ENCODE peak calls at places on chromosomes 7 and 10, in ten cellular contexts. H is heart right ventricle, Q is SK-N-SH, T is small intestine, L is MM.1S, U is GM23338, O is adipocyte, I is transverse colon, X is aorta, W is pancreas. P is an unnamed sample. For H3K4me1 and H3K36me3, the result is how much of the 10 kb centered on the place peaks cover.

GRCh38 chr10:53005612-53006325 is 233.2 kb upstream of the MBL2 start:
- DNase-seq in H (no peak), Q (no peak), T (no peak), L (no peak), U (no peak), O (no peak), I (no peak), X (no peak), W (no peak), P (no peak)

GRCh38 chr10:133237241-133238065 is at the start of gene VENTX:
- DNase-seq in H (no peak), Q (no peak), T (no peak), L (no peak), U (peak), O (peak), I (no peak), X (no peak), W (no peak), P (no peak)

GRCh38 chr7:140618291-140618690 is 22.3 kb downstream of the DENND2A start:
- DNase-seq in H (no peak), Q (no peak), T (no peak), L (no peak), U (no peak), O (no peak), I (no peak), X (no peak), W (no peak), P (no peak)

GRCh38 chr7:12231097-12231496 is 20.0 kb downstream of the TMEM106B start:
- DNase-seq in H (no peak), Q (no peak), T (no peak), L (no peak), U (no peak), O (no peak), I (no peak), X (no peak), W (no peak), P (no peak)

GRCh38 chr7:47610506-47611044 is 28.7 kb upstream of the TNS3 start:
- DNase-seq in H (no peak), Q (no peak), T (peak), L (no peak), U (no peak), O (peak), I (no peak), X (no peak), W (no peak), P (no peak)

GRCh38 chr7:79046061-79046460 is 407.4 kb downstream of the MAGI2 start:
- DNase-seq in H (no peak), Q (no peak), T (no peak), L (no peak), U (no peak), O (no peak), I (no peak), X (no peak), W (no peak), P (no peak)

GRCh38 chr7:34620425-34620824 is 37.6 kb upstream of the NPSR1 start:
- DNase-seq in H (no peak), Q (no peak), T (no peak), L (no peak), U (no peak), O (no peak), I (no peak), X (no peak), W (no peak), P (no peak)

GRCh38 chr7:127393370-127394058 is 1.0 kb upstream of the ZNF800 start:
- DNase-seq in H (no peak), Q (peak), T (no peak), L (no peak), U (peak), O (peak), I (no peak), X (no peak), W (no peak), P (peak)

GRCh38 chr7:116524609-116525297 is at the start of gene CAV1:
- DNase-seq in H (peak), Q (peak), T (peak), L (peak), U (peak), O (peak), I (peak), X (peak), W (peak), P (peak)

GRCh38 chr7:127594490-127594889 is 954 bp downstream of the FSCN3 start:
- DNase-seq in H (no peak), Q (no peak), T (peak), L (no peak), U (no peak), O (no peak), I (peak), X (peak), W (peak), P (no peak)

GRCh38 chr10:30422981-30423654 is 10.9 kb upstream of the MAP3K8 start:
- DNase-seq in H (peak), Q (no peak), T (peak), L (no peak), U (peak), O (peak), I (peak), X (peak), W (peak), P (peak)

GRCh38 chr10:97584060-97584797 is at the start of gene HOGA1:
- DNase-seq in H (peak), Q (peak), T (peak), L (no peak), U (peak), O (no peak), I (no peak), X (peak), W (peak), P (peak)

GRCh38 chr7:143381427-143382125 is 431 bp downstream of the ZYX start:
- DNase-seq in H (peak), Q (peak), T (peak), L (no peak), U (no peak), O (peak), I (peak), X (peak), W (peak), P (peak)

GRCh38 chr7:17530741-17531417 is 232.4 kb downstream of the AHR start:
- DNase-seq in H (no peak), Q (no peak), T (peak), L (peak), U (peak), O (peak), I (no peak), X (no peak), W (no peak), P (no peak)

GRCh38 chr10:90293629-90294028 is 564.2 kb downstream of the HTR7 start:
- DNase-seq in H (no peak), Q (no peak), T (peak), L (no peak), U (no peak), O (no peak), I (no peak), X (no peak), W (no peak), P (no peak)

GRCh38 chr10:72285972-72286521 is 12.3 kb downstream of the DDIT4 start:
- DNase-seq in H (no peak), Q (no peak), T (no peak), L (no peak), U (no peak), O (no peak), I (no peak), X (no peak), W (no peak), P (no peak)

GRCh38 chr10:72295330-72295910 is 21.7 kb downstream of the DDIT4 start:
- DNase-seq in H (no peak), Q (no peak), T (no peak), L (no peak), U (no peak), O (no peak), I (no peak), X (no peak), W (no peak), P (no peak)

GRCh38 chr10:72292223-72292691 is 18.5 kb downstream of the DDIT4 start:
- DNase-seq in H (no peak), Q (no peak), T (peak), L (no peak), U (no peak), O (no peak), I (peak), X (no peak), W (peak), P (no peak)

DNA sequence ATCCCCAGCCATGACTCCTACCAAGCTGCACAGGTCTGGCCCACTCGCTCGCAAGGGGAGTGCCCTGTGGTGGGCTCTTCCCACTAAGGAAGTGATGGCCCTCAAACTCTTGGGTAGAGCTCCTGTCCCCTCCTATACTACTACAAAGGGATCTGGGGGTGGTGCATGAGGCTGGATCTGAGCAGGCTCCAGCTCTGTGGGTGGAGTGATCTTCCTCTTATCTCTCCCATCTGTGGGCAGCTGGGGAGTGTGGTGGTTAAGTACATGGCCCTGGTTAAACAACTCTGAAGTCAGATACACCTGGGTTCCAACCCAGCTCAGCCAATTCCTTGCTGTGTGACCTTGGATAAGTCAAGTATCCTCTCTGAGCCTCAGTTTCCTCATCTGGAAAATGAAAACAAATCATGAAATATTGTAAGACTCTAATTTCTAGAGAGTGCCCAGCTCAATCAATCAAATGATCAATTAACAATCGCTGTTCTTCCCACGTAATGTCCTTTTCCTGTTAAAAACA is 17.4 kb downstream of the DDIT4 start:
- DNase-seq in H (no peak), Q (no peak), T (no peak), L (no peak), U (no peak), O (no peak), I (no peak), X (no peak), W (no peak), P (no peak)
- H3K4me1 ChIP-seq in H (under half), Q (under half), T (under half), L (under half), U (under half), O (under half), I (under half), X (under half), W (under half), P (under half)

DNA sequence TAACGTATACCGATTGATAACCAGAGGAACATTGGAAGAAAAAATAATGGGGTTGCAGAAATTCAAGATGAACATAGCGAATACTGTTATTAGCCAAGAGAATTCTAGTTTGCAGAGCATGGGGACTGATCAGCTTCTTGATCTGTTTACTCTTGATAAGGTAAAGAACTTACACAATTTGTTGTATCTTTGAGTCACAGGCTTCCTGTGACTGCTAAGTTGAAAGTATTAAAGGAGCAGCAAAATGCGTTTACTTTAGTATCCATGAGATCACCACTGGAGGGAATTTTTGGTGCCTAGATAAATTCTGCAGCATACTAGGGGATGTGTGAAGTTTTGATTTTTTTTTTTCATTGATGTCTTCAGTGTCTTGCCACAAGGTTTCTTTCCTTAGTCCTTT is 103.6 kb downstream of the BTAF1 start:
- DNase-seq in H (no peak), Q (no peak), T (no peak), L (no peak), U (no peak), O (no peak), I (no peak), X (no peak), W (no peak), P (no peak)
- H3K36me3 ChIP-seq in H (half or more), Q (half or more), T (under half), L (under half), U (under half), O (half or more), I (under half), X (under half), W (under half), P (half or more)

GRCh38 chr7:157355784-157356511 is 19.1 kb downstream of the DNAJB6 start:
- DNase-seq in H (no peak), Q (peak), T (no peak), L (no peak), U (no peak), O (no peak), I (no peak), X (peak), W (no peak), P (no peak)
- H3K4me1 ChIP-seq in H (half or more), Q (under half), T (under half), L (under half), U (half or more), O (under half), I (half or more), X (under half), W (under half), P (half or more)

DNA sequence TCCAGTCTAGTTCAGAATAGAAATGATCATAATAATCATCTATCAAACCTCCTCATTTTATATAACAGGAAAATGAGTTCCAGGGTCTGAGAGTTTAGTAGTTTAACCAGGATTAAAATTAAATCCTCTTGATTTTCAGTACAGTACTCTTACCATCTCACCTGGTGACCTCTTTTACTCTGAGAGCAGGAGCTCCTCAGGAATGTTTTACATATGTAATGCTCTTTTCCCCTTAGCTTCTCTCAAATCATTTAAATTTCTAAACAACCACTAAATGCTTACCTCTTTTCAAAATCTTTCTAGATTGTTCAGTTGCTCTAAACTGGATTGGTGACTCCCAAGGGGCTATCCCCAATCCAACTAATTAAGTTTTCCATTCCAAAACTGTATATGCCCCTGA is 10.2 kb upstream of the PPP3CB start:
- DNase-seq in H (no peak), Q (no peak), T (no peak), L (no peak), U (peak), O (no peak), I (no peak), X (no peak), W (no peak), P (no peak)
- H3K36me3 ChIP-seq in H (under half), Q (under half), T (under half), L (under half), U (under half), O (under half), I (under half), X (under half), W (under half), P (under half)

GRCh38 chr7:102273749-102274712 is 12.6 kb upstream of the SH2B2 start:
- DNase-seq in H (no peak), Q (no peak), T (peak), L (no peak), U (no peak), O (peak), I (peak), X (no peak), W (no peak), P (no peak)
- H3K4me1 ChIP-seq in H (under half), Q (under half), T (under half), L (under half), U (under half), O (under half), I (under half), X (under half), W (under half), P (under half)

GRCh38 chr10:28552775-28553174 is 19.9 kb downstream of the WAC start:
- DNase-seq in H (no peak), Q (no peak), T (no peak), L (no peak), U (no peak), O (no peak), I (no peak), X (no peak), W (no peak), P (no peak)
- H3K36me3 ChIP-seq in H (half or more), Q (half or more), T (under half), L (under half), U (under half), O (half or more), I (under half), X (under half), W (under half), P (half or more)

GRCh38 chr7:23369100-23369499 is 70.0 kb downstream of the MALSU1 start:
- DNase-seq in H (no peak), Q (no peak), T (no peak), L (no peak), U (no peak), O (no peak), I (no peak), X (no peak), W (no peak), P (no peak)
- H3K4me1 ChIP-seq in H (under half), Q (under half), T (under half), L (under half), U (under half), O (under half), I (under half), X (under half), W (under half), P (under half)

GRCh38 chr7:74708569-74709275 is 51.2 kb downstream of the GTF2I start:
- DNase-seq in H (no peak), Q (no peak), T (no peak), L (no peak), U (no peak), O (peak), I (no peak), X (no peak), W (no peak), P (no peak)

GRCh38 chr7:74717889-74718288 is 55.9 kb upstream of the NCF1 start:
- DNase-seq in H (no peak), Q (no peak), T (no peak), L (no peak), U (no peak), O (no peak), I (no peak), X (no peak), W (no peak), P (no peak)

GRCh38 chr7:74709880-74710671 is 52.6 kb downstream of the GTF2I start:
- DNase-seq in H (no peak), Q (no peak), T (no peak), L (no peak), U (peak), O (no peak), I (no peak), X (no peak), W (no peak), P (no peak)

GRCh38 chr7:74718336-74718735 is 55.5 kb upstream of the NCF1 start:
- DNase-seq in H (no peak), Q (no peak), T (no peak), L (no peak), U (no peak), O (no peak), I (no peak), X (no peak), W (no peak), P (no peak)

DNA sequence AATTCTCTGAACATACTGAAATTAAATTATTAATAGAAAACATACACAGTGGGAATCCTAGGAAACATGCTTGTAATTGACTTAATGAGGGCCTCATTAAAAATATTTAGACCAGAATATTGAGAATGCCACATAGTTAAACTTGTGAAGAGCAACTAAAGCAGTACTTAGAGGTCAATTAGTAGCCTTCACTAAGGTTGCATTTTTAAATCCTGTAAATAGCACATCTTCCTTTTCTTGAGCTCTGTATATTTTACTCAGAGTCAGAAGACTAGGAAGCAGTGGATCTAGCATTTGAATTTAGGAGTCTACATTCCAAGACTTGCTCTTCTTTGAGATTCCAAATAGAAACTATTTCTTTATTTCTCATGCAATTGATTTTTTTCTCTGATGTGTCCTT is 56.0 kb downstream of the GTF2I start:
- DNase-seq in H (no peak), Q (no peak), T (no peak), L (no peak), U (no peak), O (no peak), I (no peak), X (no peak), W (no peak), P (no peak)
- H3K36me3 ChIP-seq in H (half or more), Q (half or more), T (under half), L (under half), U (half or more), O (half or more), I (under half), X (under half), W (under half), P (half or more)

GRCh38 chr10:88943778-88944177 is 8.8 kb downstream of the ACTA2 start:
- DNase-seq in H (no peak), Q (no peak), T (no peak), L (no peak), U (no peak), O (no peak), I (no peak), X (no peak), W (no peak), P (no peak)
- H3K4me1 ChIP-seq in H (under half), Q (under half), T (under half), L (under half), U (under half), O (under half), I (under half), X (under half), W (under half), P (under half)

P was measured in lower lobe of right lung.